ENCODE peak calls at places on chromosomes 12 and 14, in ten cellular contexts. L is activated CD4-positive, alpha-beta T cell treated with anti-CD3 and anti-CD28 coated beads, Interleukin-2, amount 10 ng/mL, durations not matched to agents 7 days and 5 days; Y is RKO; M is effector memory CD8-positive, alpha-beta T cell; P is upper lobe of right lung; W is amniotic stem cell; E is NCI-H1048; C is lower lobe of right lung; G is A549; D is bronchial epithelial cell. F is an unnamed sample.

GRCh38 chr14:93655078-93655750 is 133.1 kb downstream of the PRIMA1 start:
- DNase-seq in L (peak; percentile 18), Y (peak; percentile 49), M (no peak), P (no peak), W (peak; percentile 68), E (peak; percentile 36), C (no peak), G (peak; percentile 58), D (peak; percentile 62), F (peak; percentile 56)

GRCh38 chr12:10191865-10192264 is 13.0 kb downstream of the TMEM52B start:
- DNase-seq in L (no peak), Y (peak; percentile 11), M (no peak), P (no peak), W (no peak), E (no peak), C (no peak), G (no peak), D (peak; percentile 75), F (no peak)

GRCh38 chr12:116436561-116437249 is 122.5 kb upstream of the MAP1LC3B2 start:
- DNase-seq in L (no peak), Y (no peak), M (no peak), P (no peak), W (no peak), E (no peak), C (no peak), G (no peak), D (no peak), F (no peak)

GRCh38 chr12:44286336-44286735 is 450.5 kb downstream of the TMEM117 start:
- DNase-seq in L (no peak), Y (peak; percentile 8), M (no peak), P (no peak), W (no peak), E (no peak), C (no peak), G (no peak), D (peak; percentile 61), F (no peak)

GRCh38 chr14:33210304-33210703 is 271.6 kb downstream of the NPAS3 start:
- DNase-seq in L (no peak), Y (peak; percentile 9), M (no peak), P (no peak), W (no peak), E (no peak), C (no peak), G (no peak), D (peak; percentile 21), F (no peak)

GRCh38 chr14:31219169-31219568 is 11.6 kb upstream of the HECTD1 start:
- DNase-seq in L (no peak), Y (no peak), M (no peak), P (no peak), W (no peak), E (no peak), C (no peak), G (no peak), D (no peak), F (no peak)

GRCh38 chr12:21717756-21718155 is 56.8 kb downstream of the KCNJ8 start:
- DNase-seq in L (no peak), Y (no peak), M (no peak), P (no peak), W (no peak), E (no peak), C (no peak), G (no peak), D (no peak), F (no peak)

GRCh38 chr12:19529933-19530630 is 90.8 kb downstream of the AEBP2 start:
- DNase-seq in L (no peak), Y (peak; percentile 51), M (no peak), P (no peak), W (no peak), E (no peak), C (no peak), G (no peak), D (peak; percentile 29), F (peak; percentile 30)

GRCh38 chr14:69999246-69999645 is 120.0 kb downstream of the SMOC1 start:
- DNase-seq in L (no peak), Y (no peak), M (no peak), P (no peak), W (no peak), E (no peak), C (no peak), G (peak; percentile 95), D (peak; percentile 100), F (peak; percentile 99)